ENCODE peak calls at places on chromosomes 12 and 14, in eight cellular contexts. D is AG04449, O is mammary epithelial cell, T is GM20000, B is stomach, L is HFFc6, Q is Panc1, Y is AG09319. Z is an unnamed sample.

GRCh38 chr12:40668095-40668494 is 24.1 kb upstream of the CNTN1 start:
- DNase-seq in B (no peak), D (no peak), T (no peak), L (no peak), Q (no peak), O (no peak), Y (no peak), Z (no peak)

GRCh38 chr12:34218193-34219045 is 196.1 kb downstream of the ALG10 start:
- DNase-seq in Y (no peak), O (peak), D (no peak), Q (peak), B (peak), T (peak), L (peak), Z (peak)

GRCh38 chr12:38555620-38556596 is 239.3 kb downstream of the ALG10B start:
- DNase-seq in B (no peak), Y (no peak), Q (no peak), D (no peak), T (no peak), O (peak), L (no peak), Z (peak)

GRCh38 chr12:64893961-64894360 is 69.5 kb downstream of the TBC1D30 start:
- DNase-seq in Y (peak), B (no peak), Q (peak), L (peak), O (peak), D (peak), T (no peak), Z (peak)

GRCh38 chr12:50555471-50555885 is 50.7 kb downstream of the DIP2B start:
- DNase-seq in L (no peak), B (no peak), T (no peak), Q (no peak), Y (no peak), O (no peak), D (no peak), Z (no peak)

GRCh38 chr14:67987596-67987995 is 168.0 kb downstream of the RAD51B start:
- DNase-seq in B (no peak), T (no peak), O (peak), L (peak), Q (no peak), D (peak), Y (no peak), Z (no peak)

GRCh38 chr12:1218369-1218768 is 227.3 kb downstream of the ERC1 start:
- DNase-seq in O (no peak), B (no peak), D (no peak), L (no peak), Q (no peak), T (no peak), Y (no peak), Z (no peak)

GRCh38 chr12:18446245-18446644 is 184.9 kb downstream of the PIK3C2G start:
- DNase-seq in T (peak), L (no peak), Y (no peak), Q (no peak), D (no peak), B (no peak), O (no peak), Z (no peak)

GRCh38 chr14:88424573-88424972 is 39.1 kb downstream of the SPATA7 start:
- DNase-seq in L (no peak), D (no peak), Y (peak), T (no peak), O (no peak), B (no peak), Q (no peak), Z (no peak)

GRCh38 chr12:4809013-4809448 is 88.8 kb downstream of the GALNT8 start:
- DNase-seq in O (no peak), L (no peak), Q (no peak), D (no peak), Y (no peak), B (no peak), T (peak), Z (no peak)

GRCh38 chr12:48105321-48105866 is 485 bp downstream of the SENP1 start:
- DNase-seq in O (peak), T (no peak), B (no peak), L (peak), Q (no peak), D (no peak), Y (no peak), Z (no peak)

GRCh38 chr12:120865094-120865493 is 39.1 kb downstream of the SPPL3 start:
- DNase-seq in O (no peak), T (no peak), B (no peak), D (no peak), L (no peak), Y (no peak), Q (no peak), Z (no peak)
- TF ChIP-seq CTCF in O (no peak), T (no peak), B (no peak), D (no peak), L (no peak), Y (no peak), Q (no peak), Z (no peak)

DNA sequence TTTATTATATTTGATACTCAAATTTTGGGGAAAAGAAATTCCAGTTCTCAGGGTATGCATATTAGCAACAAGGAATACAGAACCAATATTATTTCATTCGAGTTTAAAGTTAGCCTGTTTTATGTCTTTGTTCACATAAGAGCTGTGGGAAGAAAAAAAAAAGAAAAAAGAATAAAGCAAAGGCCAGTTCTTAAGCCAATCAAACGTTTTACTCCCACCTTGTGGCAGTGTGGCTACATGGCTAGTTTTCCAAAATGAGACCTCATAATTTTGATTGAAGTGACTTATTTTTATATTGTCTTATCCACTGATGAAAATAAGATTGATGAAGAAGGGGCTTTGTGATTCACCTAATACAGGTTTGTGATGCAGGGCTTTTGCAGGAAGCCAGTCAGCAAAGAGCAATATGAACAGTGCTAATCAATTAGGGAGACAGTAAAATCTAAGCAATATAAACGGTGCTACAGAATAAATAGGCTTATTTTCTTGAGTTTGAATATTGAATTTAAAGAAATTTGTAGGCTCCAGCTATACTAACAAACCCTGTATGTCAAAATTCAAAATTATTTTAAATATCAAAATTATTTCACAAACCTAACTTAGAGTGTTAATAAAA is 624.1 kb upstream of the FOXG1 start:
- DNase-seq in O (no peak), D (no peak), Q (no peak), T (no peak), Y (no peak), B (no peak), L (no peak), Z (peak)
- TF ChIP-seq CTCF in O (no peak), D (no peak), Q (peak), T (no peak), Y (no peak), B (no peak), L (peak), Z (peak)

GRCh38 chr12:95848575-95849388 is 10.0 kb upstream of the SNRPF start:
- DNase-seq in Y (no peak), L (peak), T (no peak), Q (no peak), D (no peak), O (peak), B (peak), Z (peak)
- TF ChIP-seq CTCF in Y (peak), L (peak), T (no peak), Q (peak), D (peak), O (peak), B (peak), Z (peak)

GRCh38 chr12:8589679-8590078 is 23.0 kb downstream of the AICDA start:
- DNase-seq in D (no peak), O (no peak), L (no peak), Q (no peak), Y (no peak), B (no peak), T (no peak), Z (no peak)
- TF ChIP-seq CTCF in D (no peak), O (no peak), L (no peak), Q (no peak), Y (no peak), B (no peak), T (no peak), Z (no peak)

GRCh38 chr14:93132472-93133065 is 16.8 kb upstream of the ITPK1 start:
- DNase-seq in L (peak), Y (no peak), T (peak), D (no peak), Q (no peak), O (no peak), B (peak), Z (peak)
- TF ChIP-seq CTCF in L (peak), Y (peak), T (peak), D (peak), Q (peak), O (no peak), B (peak), Z (peak)

GRCh38 chr14:22434030-22434429 is 155.0 kb downstream of the DAD1 start:
- DNase-seq in B (no peak), Q (no peak), Y (no peak), L (no peak), D (no peak), T (no peak), O (no peak), Z (no peak)
- TF ChIP-seq CTCF in B (no peak), Q (peak), Y (no peak), L (peak), D (no peak), T (no peak), O (no peak), Z (no peak)

Z was measured in MCF 10A.